ENCODE peak calls at places on chromosomes 3 and 15, in six cellular contexts. One of them, this sample, is unnamed.

GRCh38 chr3:8313591-8314298 is 187.9 kb upstream of the LMCD1 start:
- DNase-seq in GM19239: no peak
- DNase-seq in cerebellum: no peak
- DNase-seq in endothelial cell: peak
- DNase-seq in AG08396: no peak
- DNase-seq in GM23338: no peak
- DNase-seq in this sample: no peak

GRCh38 chr15:52284164-52284563 is 11.4 kb downstream of the MYO5C start:
- DNase-seq in cerebellum: no peak
- DNase-seq in GM23338: no peak
- DNase-seq in AG08396: peak
- DNase-seq in GM19239: no peak
- DNase-seq in endothelial cell: no peak
- DNase-seq in this sample: no peak

GRCh38 chr3:13452490-13453335 is 27.4 kb upstream of the HDAC11 start:
- DNase-seq in GM19239: peak
- DNase-seq in AG08396: peak
- DNase-seq in GM23338: peak
- DNase-seq in endothelial cell: peak
- DNase-seq in cerebellum: peak
- DNase-seq in this sample: peak

GRCh38 chr3:135908225-135908624 is 57.3 kb upstream of the PPP2R3A start:
- DNase-seq in endothelial cell: no peak
- DNase-seq in cerebellum: no peak
- DNase-seq in AG08396: no peak
- DNase-seq in GM19239: no peak
- DNase-seq in GM23338: peak
- DNase-seq in this sample: no peak

GRCh38 chr3:27509376-27509775 is 25.2 kb upstream of the SLC4A7 start:
- DNase-seq in cerebellum: no peak
- DNase-seq in endothelial cell: no peak
- DNase-seq in GM23338: no peak
- DNase-seq in GM19239: no peak
- DNase-seq in AG08396: no peak
- DNase-seq in this sample: no peak

GRCh38 chr3:61448378-61448777 is 113.0 kb upstream of the PTPRG start:
- DNase-seq in GM23338: no peak
- DNase-seq in GM19239: no peak
- DNase-seq in cerebellum: no peak
- DNase-seq in endothelial cell: no peak
- DNase-seq in AG08396: no peak
- DNase-seq in this sample: no peak

GRCh38 chr3:172918165-172918564 is 167.6 kb downstream of the ECT2 start:
- DNase-seq in AG08396: peak
- DNase-seq in endothelial cell: no peak
- DNase-seq in GM19239: no peak
- DNase-seq in cerebellum: no peak
- DNase-seq in GM23338: no peak
- DNase-seq in this sample: no peak

GRCh38 chr15:38071211-38071972 is 137.0 kb downstream of the TMCO5A start:
- DNase-seq in cerebellum: no peak
- DNase-seq in GM19239: no peak
- DNase-seq in GM23338: no peak
- DNase-seq in endothelial cell: no peak
- DNase-seq in AG08396: no peak
- DNase-seq in this sample: no peak

GRCh38 chr3:150268426-150269321 is 139.4 kb upstream of the TSC22D2 start:
- DNase-seq in GM23338: no peak
- DNase-seq in endothelial cell: no peak
- DNase-seq in GM19239: no peak
- DNase-seq in cerebellum: no peak
- DNase-seq in AG08396: peak
- DNase-seq in this sample: no peak

GRCh38 chr3:55692958-55693558 is 206.0 kb upstream of the WNT5A start:
- DNase-seq in GM23338: no peak
- DNase-seq in GM19239: no peak
- DNase-seq in cerebellum: peak
- DNase-seq in endothelial cell: no peak
- DNase-seq in AG08396: peak
- DNase-seq in this sample: no peak

GRCh38 chr15:29422606-29423005 is 153.0 kb upstream of the NSMCE3 start:
- DNase-seq in GM19239: no peak
- DNase-seq in endothelial cell: no peak
- DNase-seq in cerebellum: no peak
- DNase-seq in GM23338: no peak
- DNase-seq in AG08396: no peak
- DNase-seq in this sample: no peak

GRCh38 chr3:155189478-155189877 is 104.0 kb downstream of the STRIT1 start:
- DNase-seq in endothelial cell: no peak
- DNase-seq in AG08396: no peak
- DNase-seq in cerebellum: no peak
- DNase-seq in GM19239: no peak
- DNase-seq in GM23338: no peak
- DNase-seq in this sample: no peak

GRCh38 chr3:36814071-36814717 is 49.8 kb upstream of the DCLK3 start:
- DNase-seq in GM23338: no peak
- DNase-seq in GM19239: no peak
- DNase-seq in endothelial cell: no peak
- DNase-seq in AG08396: no peak
- DNase-seq in cerebellum: no peak
- DNase-seq in this sample: no peak

GRCh38 chr3:42700366-42701288 is 2.0 kb downstream of the HHATL start:
- DNase-seq in GM19239: no peak
- DNase-seq in AG08396: no peak
- DNase-seq in GM23338: no peak
- DNase-seq in endothelial cell: no peak
- DNase-seq in cerebellum: no peak
- DNase-seq in this sample: peak

GRCh38 chr15:40974921-40975320 is 21.6 kb downstream of the CHAC1 start:
- DNase-seq in endothelial cell: no peak
- DNase-seq in AG08396: no peak
- DNase-seq in GM19239: no peak
- DNase-seq in GM23338: no peak
- DNase-seq in cerebellum: no peak
- DNase-seq in this sample: no peak

GRCh38 chr3:120673116-120673515 is 8.9 kb downstream of the HGD start:
- DNase-seq in GM23338: no peak
- DNase-seq in endothelial cell: no peak
- DNase-seq in AG08396: no peak
- DNase-seq in cerebellum: peak
- DNase-seq in GM19239: no peak
- DNase-seq in this sample: no peak

GRCh38 chr3:170178631-170179030 is 2.9 kb downstream of the PHC3 start:
- DNase-seq in cerebellum: no peak
- DNase-seq in GM19239: no peak
- DNase-seq in GM23338: no peak
- DNase-seq in AG08396: no peak
- DNase-seq in endothelial cell: no peak
- DNase-seq in this sample: peak

GRCh38 chr3:196499061-196499460 is 4.5 kb downstream of the RNF168 start:
- DNase-seq in GM19239: no peak
- DNase-seq in AG08396: no peak
- DNase-seq in cerebellum: no peak
- DNase-seq in endothelial cell: no peak
- DNase-seq in GM23338: no peak
- DNase-seq in this sample: no peak

GRCh38 chr3:127104586-127104985 is 88.3 kb upstream of the PRR23E start:
- DNase-seq in GM23338: no peak
- DNase-seq in cerebellum: no peak
- DNase-seq in GM19239: no peak
- DNase-seq in AG08396: no peak
- DNase-seq in endothelial cell: no peak
- DNase-seq in this sample: no peak

GRCh38 chr15:94709319-94709718 is 478.0 kb downstream of the MCTP2 start:
- DNase-seq in endothelial cell: no peak
- DNase-seq in GM19239: no peak
- DNase-seq in AG08396: no peak
- DNase-seq in GM23338: no peak
- DNase-seq in cerebellum: no peak
- DNase-seq in this sample: no peak

GRCh38 chr15:84924074-84924700 is 39.7 kb downstream of the SLC28A1 start:
- DNase-seq in endothelial cell: no peak
- DNase-seq in cerebellum: no peak
- DNase-seq in GM19239: no peak
- DNase-seq in AG08396: no peak
- DNase-seq in GM23338: no peak
- DNase-seq in this sample: no peak

GRCh38 chr15:41501191-41501917 is 7.7 kb downstream of the ITPKA start:
- DNase-seq in AG08396: peak
- DNase-seq in cerebellum: no peak
- DNase-seq in endothelial cell: peak
- DNase-seq in GM19239: no peak
- DNase-seq in GM23338: peak
- DNase-seq in this sample: peak

GRCh38 chr3:155519081-155519480 is 225.6 kb upstream of the STRIT1 start:
- DNase-seq in AG08396: no peak
- DNase-seq in cerebellum: no peak
- DNase-seq in GM23338: no peak
- DNase-seq in endothelial cell: no peak
- DNase-seq in GM19239: no peak
- DNase-seq in this sample: no peak

This sample was measured in GM13976.